ENCODE peak calls at places on chromosomes 16 and 17, in nine cellular contexts. One of them, this sample, is unnamed.

GRCh38 chr17:73371285-73371684 is 59.5 kb upstream of the CDC42EP4 start:
- DNase-seq in endothelial cell of umbilical vein: no peak
- DNase-seq in neural crest cell: no peak
- DNase-seq in AG10803: peak
- DNase-seq in neural progenitor cell: no peak
- DNase-seq in GM06990: no peak
- DNase-seq in HL-60: no peak
- DNase-seq in heart left ventricle: no peak
- DNase-seq in fibroblast of lung: peak
- DNase-seq in this sample: no peak

GRCh38 chr16:82506734-82507133 is 120.0 kb upstream of the CDH13 start:
- DNase-seq in fibroblast of lung: peak
- DNase-seq in AG10803: peak
- DNase-seq in endothelial cell of umbilical vein: no peak
- DNase-seq in heart left ventricle: no peak
- DNase-seq in HL-60: no peak
- DNase-seq in GM06990: no peak
- DNase-seq in neural crest cell: no peak
- DNase-seq in neural progenitor cell: no peak
- DNase-seq in this sample: no peak

GRCh38 chr17:46771601-46772012 is 46.9 kb downstream of the WNT3 start:
- DNase-seq in AG10803: peak
- DNase-seq in neural progenitor cell: no peak
- DNase-seq in neural crest cell: no peak
- DNase-seq in endothelial cell of umbilical vein: no peak
- DNase-seq in fibroblast of lung: no peak
- DNase-seq in GM06990: no peak
- DNase-seq in heart left ventricle: peak
- DNase-seq in HL-60: no peak
- DNase-seq in this sample: no peak

GRCh38 chr17:45222994-45223540 is 1.4 kb downstream of the FMNL1 start:
- DNase-seq in GM06990: no peak
- DNase-seq in heart left ventricle: no peak
- DNase-seq in neural crest cell: no peak
- DNase-seq in AG10803: no peak
- DNase-seq in fibroblast of lung: no peak
- DNase-seq in neural progenitor cell: no peak
- DNase-seq in HL-60: no peak
- DNase-seq in endothelial cell of umbilical vein: no peak
- DNase-seq in this sample: no peak

GRCh38 chr16:75506567-75506966 is 11.3 kb upstream of the CHST6 start:
- DNase-seq in AG10803: peak
- DNase-seq in heart left ventricle: no peak
- DNase-seq in GM06990: no peak
- DNase-seq in endothelial cell of umbilical vein: no peak
- DNase-seq in HL-60: peak
- DNase-seq in neural progenitor cell: no peak
- DNase-seq in fibroblast of lung: peak
- DNase-seq in neural crest cell: no peak
- DNase-seq in this sample: peak

GRCh38 chr16:59202463-59202862 is 468.3 kb upstream of the GOT2 start:
- DNase-seq in heart left ventricle: no peak
- DNase-seq in fibroblast of lung: no peak
- DNase-seq in neural progenitor cell: no peak
- DNase-seq in endothelial cell of umbilical vein: no peak
- DNase-seq in HL-60: no peak
- DNase-seq in AG10803: no peak
- DNase-seq in neural crest cell: no peak
- DNase-seq in GM06990: no peak
- DNase-seq in this sample: no peak

GRCh38 chr17:29063992-29064391 is 21.1 kb downstream of the PIPOX start:
- DNase-seq in AG10803: no peak
- DNase-seq in neural crest cell: no peak
- DNase-seq in HL-60: no peak
- DNase-seq in fibroblast of lung: no peak
- DNase-seq in heart left ventricle: no peak
- DNase-seq in GM06990: no peak
- DNase-seq in endothelial cell of umbilical vein: peak
- DNase-seq in neural progenitor cell: no peak
- DNase-seq in this sample: no peak

GRCh38 chr17:3029213-3029913 is 34.0 kb downstream of the OR1D5 start:
- DNase-seq in fibroblast of lung: no peak
- DNase-seq in AG10803: no peak
- DNase-seq in endothelial cell of umbilical vein: no peak
- DNase-seq in GM06990: no peak
- DNase-seq in neural progenitor cell: no peak
- DNase-seq in HL-60: no peak
- DNase-seq in heart left ventricle: peak
- DNase-seq in neural crest cell: no peak
- DNase-seq in this sample: no peak

GRCh38 chr16:49456763-49457162 is 83.2 kb downstream of the C16orf78 start:
- DNase-seq in heart left ventricle: peak
- DNase-seq in HL-60: no peak
- DNase-seq in endothelial cell of umbilical vein: no peak
- DNase-seq in GM06990: no peak
- DNase-seq in neural progenitor cell: no peak
- DNase-seq in neural crest cell: no peak
- DNase-seq in fibroblast of lung: no peak
- DNase-seq in AG10803: no peak
- DNase-seq in this sample: no peak

GRCh38 chr16:49455181-49455990 is 81.8 kb downstream of the C16orf78 start:
- DNase-seq in endothelial cell of umbilical vein: no peak
- DNase-seq in neural progenitor cell: no peak
- DNase-seq in GM06990: no peak
- DNase-seq in heart left ventricle: no peak
- DNase-seq in HL-60: no peak
- DNase-seq in neural crest cell: no peak
- DNase-seq in fibroblast of lung: no peak
- DNase-seq in AG10803: no peak
- DNase-seq in this sample: no peak

GRCh38 chr16:49454426-49455180 is 81.0 kb downstream of the C16orf78 start:
- DNase-seq in neural progenitor cell: no peak
- DNase-seq in GM06990: no peak
- DNase-seq in neural crest cell: no peak
- DNase-seq in HL-60: no peak
- DNase-seq in endothelial cell of umbilical vein: no peak
- DNase-seq in fibroblast of lung: no peak
- DNase-seq in heart left ventricle: no peak
- DNase-seq in AG10803: no peak
- DNase-seq in this sample: no peak

GRCh38 chr16:49457196-49457595 is 83.6 kb downstream of the C16orf78 start:
- DNase-seq in HL-60: no peak
- DNase-seq in fibroblast of lung: no peak
- DNase-seq in neural progenitor cell: no peak
- DNase-seq in endothelial cell of umbilical vein: no peak
- DNase-seq in heart left ventricle: no peak
- DNase-seq in AG10803: no peak
- DNase-seq in neural crest cell: no peak
- DNase-seq in GM06990: no peak
- DNase-seq in this sample: no peak

DNA sequence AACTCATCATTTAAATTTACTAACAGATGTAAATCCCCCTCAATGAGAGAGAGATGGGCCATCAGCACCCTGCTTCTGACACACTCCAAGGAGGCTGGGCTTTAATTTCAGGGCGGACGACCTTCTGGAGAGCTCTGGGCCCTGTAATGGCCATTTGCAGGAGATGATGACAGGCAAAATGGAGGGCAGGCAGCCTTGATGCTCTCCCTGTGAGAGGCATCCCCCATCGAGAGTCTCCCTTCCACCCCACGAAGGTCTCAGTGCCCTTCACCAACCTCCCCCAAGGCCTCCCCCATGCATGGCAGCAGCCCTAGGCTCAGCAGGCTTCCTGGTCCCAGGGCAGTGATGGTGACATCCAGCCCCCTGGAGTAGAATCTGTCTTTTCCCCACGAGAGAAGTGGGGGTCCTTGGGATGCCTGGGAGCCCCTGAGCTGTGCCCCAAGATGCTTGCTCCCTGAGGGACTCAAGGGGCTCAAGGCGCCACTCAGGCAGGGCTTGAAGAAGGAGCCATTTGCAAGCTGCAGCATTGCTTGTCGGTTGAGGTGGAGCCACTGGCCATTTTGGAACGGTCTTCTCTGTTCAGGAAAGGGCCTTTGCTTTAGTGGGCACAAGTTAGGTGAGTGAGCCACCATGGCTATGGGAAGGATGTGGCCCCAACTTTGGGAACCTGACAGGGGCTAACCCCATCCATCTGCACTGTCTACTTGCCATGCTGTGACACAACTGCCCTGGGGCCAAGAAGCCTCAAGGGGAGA is 82.6 kb downstream of the C16orf78 start:
- DNase-seq in neural crest cell: no peak
- DNase-seq in AG10803: no peak
- DNase-seq in endothelial cell of umbilical vein: no peak
- DNase-seq in fibroblast of lung: no peak
- DNase-seq in heart left ventricle: no peak
- DNase-seq in neural progenitor cell: no peak
- DNase-seq in GM06990: no peak
- DNase-seq in HL-60: no peak
- DNase-seq in this sample: no peak
- TF ChIP-seq CTCF in neural crest cell: no peak
- TF ChIP-seq CTCF in AG10803: no peak
- TF ChIP-seq CTCF in endothelial cell of umbilical vein: no peak
- TF ChIP-seq CTCF in fibroblast of lung: no peak
- TF ChIP-seq CTCF in heart left ventricle: no peak
- TF ChIP-seq CTCF in neural progenitor cell: no peak
- TF ChIP-seq CTCF in GM06990: no peak
- TF ChIP-seq CTCF in HL-60: no peak
- TF ChIP-seq CTCF in this sample: no peak

DNA sequence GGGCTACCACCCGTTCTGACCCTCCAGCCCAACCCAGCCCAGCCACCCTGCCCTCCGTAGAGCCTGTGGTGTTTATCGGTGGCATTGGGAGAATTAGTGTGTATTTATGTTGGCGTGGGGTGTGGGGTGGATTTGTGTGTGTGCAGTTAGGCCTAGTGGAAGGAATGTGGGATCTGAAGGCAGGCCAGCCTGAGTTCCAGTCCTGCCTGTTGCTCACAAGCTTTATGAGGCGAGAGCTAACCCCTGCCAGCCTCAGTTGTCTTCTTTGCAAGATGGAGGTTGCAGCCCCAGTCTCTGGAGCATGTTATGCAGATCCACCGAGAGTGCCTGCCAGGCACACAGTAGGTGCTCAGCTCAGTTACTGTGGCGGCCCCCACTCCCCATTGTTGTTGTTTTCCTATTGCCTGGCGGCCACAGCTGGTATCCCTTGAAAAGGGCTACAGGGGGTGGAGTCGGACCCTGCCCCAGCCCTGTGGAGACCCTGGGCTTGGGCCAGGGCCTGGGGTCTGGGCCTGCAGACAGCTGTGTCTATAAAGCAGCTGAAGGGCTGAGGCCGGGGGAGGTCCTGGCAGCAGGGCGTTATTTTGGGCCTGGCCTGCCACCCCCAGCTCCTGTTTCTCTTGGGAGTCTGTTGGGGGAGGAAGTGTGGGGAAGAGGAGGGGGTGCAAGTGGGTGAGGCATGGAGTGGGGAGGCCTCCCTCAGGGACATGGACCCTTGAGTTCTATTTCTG is 5.1 kb downstream of the ERBB2 start:
- DNase-seq in AG10803: peak
- DNase-seq in heart left ventricle: peak
- DNase-seq in fibroblast of lung: peak
- DNase-seq in neural progenitor cell: peak
- DNase-seq in HL-60: no peak
- DNase-seq in endothelial cell of umbilical vein: no peak
- DNase-seq in neural crest cell: no peak
- DNase-seq in GM06990: no peak
- DNase-seq in this sample: no peak
- TF ChIP-seq CTCF in AG10803: peak
- TF ChIP-seq CTCF in heart left ventricle: peak
- TF ChIP-seq CTCF in fibroblast of lung: peak
- TF ChIP-seq CTCF in neural progenitor cell: peak
- TF ChIP-seq CTCF in HL-60: no peak
- TF ChIP-seq CTCF in endothelial cell of umbilical vein: no peak
- TF ChIP-seq CTCF in neural crest cell: peak
- TF ChIP-seq CTCF in GM06990: no peak
- TF ChIP-seq CTCF in this sample: no peak

DNA sequence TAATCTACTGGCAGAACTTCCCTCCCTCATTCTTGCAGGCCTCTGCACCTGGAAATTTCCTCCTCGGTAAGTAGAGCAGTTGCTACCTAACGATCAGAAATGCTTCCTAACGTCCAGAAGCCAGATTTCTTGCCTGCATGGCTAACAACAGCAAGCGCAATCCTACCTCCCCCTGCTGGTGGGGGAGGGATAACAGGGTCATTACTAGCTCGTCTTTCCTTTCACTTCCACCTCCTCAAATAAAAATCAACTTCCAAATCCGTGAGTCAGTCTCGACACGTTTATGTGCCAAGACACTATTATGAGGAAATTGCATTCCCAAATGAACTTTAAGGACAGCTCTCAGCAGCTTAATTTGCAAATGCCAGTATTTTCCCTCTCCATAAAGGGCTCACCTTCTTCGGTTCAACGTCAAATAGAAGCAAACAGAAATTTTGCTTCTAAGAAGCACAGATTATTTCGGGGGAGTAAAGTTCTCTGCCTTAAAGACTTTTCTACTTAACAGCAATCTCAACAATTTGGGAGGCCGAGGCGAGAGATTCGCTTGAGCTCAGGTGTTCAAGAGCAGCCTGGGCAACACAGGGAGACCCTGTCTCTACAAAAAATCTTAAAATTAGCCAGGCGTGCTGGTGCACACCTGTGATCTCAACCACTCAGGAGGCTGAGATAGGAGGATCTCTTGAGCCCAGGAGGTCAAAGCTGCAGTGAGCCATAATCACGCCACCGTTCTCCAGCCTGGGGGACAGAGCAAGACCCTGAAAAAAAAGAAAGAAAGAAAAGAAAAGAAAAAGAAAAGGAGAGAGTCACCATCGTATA is 188.6 kb upstream of the PSMD7 start:
- DNase-seq in neural crest cell: peak
- DNase-seq in AG10803: peak
- DNase-seq in HL-60: no peak
- DNase-seq in GM06990: no peak
- DNase-seq in neural progenitor cell: peak
- DNase-seq in fibroblast of lung: peak
- DNase-seq in heart left ventricle: no peak
- DNase-seq in endothelial cell of umbilical vein: peak
- DNase-seq in this sample: no peak
- TF ChIP-seq CTCF in neural crest cell: peak
- TF ChIP-seq CTCF in AG10803: peak
- TF ChIP-seq CTCF in HL-60: peak
- TF ChIP-seq CTCF in GM06990: peak
- TF ChIP-seq CTCF in neural progenitor cell: peak
- TF ChIP-seq CTCF in fibroblast of lung: peak
- TF ChIP-seq CTCF in heart left ventricle: peak
- TF ChIP-seq CTCF in endothelial cell of umbilical vein: peak
- TF ChIP-seq CTCF in this sample: peak

DNA sequence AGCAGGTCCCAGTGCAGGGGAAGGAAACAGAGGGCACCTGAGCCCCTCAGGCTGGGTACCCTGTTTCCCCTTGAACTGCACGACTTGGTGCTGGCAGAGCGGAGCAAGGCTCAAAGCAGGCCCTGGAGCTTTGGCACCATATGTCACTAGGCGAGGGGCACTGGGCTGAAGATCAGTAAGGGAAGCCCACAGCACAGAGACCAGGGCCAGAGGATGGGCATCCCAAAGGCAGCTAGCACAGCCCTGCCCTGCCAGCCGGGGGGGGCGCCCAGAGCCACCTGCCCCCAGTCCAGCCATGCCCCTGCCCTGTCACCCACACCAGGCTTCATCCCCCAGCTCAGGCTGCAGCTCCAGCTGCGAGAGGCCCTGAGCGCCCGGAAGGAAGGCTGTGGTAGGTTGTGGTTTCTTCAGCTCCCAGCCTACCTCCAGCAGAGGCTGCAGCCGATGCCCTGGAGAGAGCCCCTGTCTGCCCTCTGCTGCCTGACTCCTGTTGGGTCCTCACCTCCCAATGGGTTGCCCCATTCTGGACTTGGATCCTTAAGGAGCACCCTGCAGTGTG is 10.9 kb downstream of the NHERF1 start:
- DNase-seq in neural progenitor cell: no peak
- DNase-seq in GM06990: peak
- DNase-seq in AG10803: no peak
- DNase-seq in fibroblast of lung: no peak
- DNase-seq in endothelial cell of umbilical vein: no peak
- DNase-seq in HL-60: no peak
- DNase-seq in neural crest cell: no peak
- DNase-seq in heart left ventricle: no peak
- DNase-seq in this sample: no peak
- TF ChIP-seq CTCF in neural progenitor cell: no peak
- TF ChIP-seq CTCF in GM06990: peak
- TF ChIP-seq CTCF in AG10803: no peak
- TF ChIP-seq CTCF in fibroblast of lung: no peak
- TF ChIP-seq CTCF in endothelial cell of umbilical vein: no peak
- TF ChIP-seq CTCF in HL-60: peak
- TF ChIP-seq CTCF in neural crest cell: no peak
- TF ChIP-seq CTCF in heart left ventricle: no peak
- TF ChIP-seq CTCF in this sample: no peak

This sample was measured in CD14-positive monocyte.